ENCODE peak calls at places on chromosome 9, in six cellular contexts. One of them, this sample, is unnamed.

GRCh38 chr9:134364391-134365114 is 38.3 kb downstream of the RXRA start:
- DNase-seq in stimulated activated CD8-positive, alpha-beta memory T cell treated with anti-CD3 and anti-CD28 coated beads, Interleukin-12 subunit alpha, Interleukin-12 subunit beta, amount 100 ng/mL, for 1 hour: no peak
- DNase-seq in Daoy: no peak
- DNase-seq in aorta: no peak
- DNase-seq in islet precursor cell: no peak
- DNase-seq in NCI-H2081: no peak
- DNase-seq in this sample: no peak

GRCh38 chr9:112507281-112507680 is 20.7 kb downstream of the KIAA1958 start:
- DNase-seq in stimulated activated CD8-positive, alpha-beta memory T cell treated with anti-CD3 and anti-CD28 coated beads, Interleukin-12 subunit alpha, Interleukin-12 subunit beta, amount 100 ng/mL, for 1 hour: no peak
- DNase-seq in Daoy: no peak
- DNase-seq in aorta: no peak
- DNase-seq in islet precursor cell: no peak
- DNase-seq in NCI-H2081: no peak
- DNase-seq in this sample: no peak

GRCh38 chr9:114057161-114057560 is 20.9 kb downstream of the AMBP start:
- DNase-seq in stimulated activated CD8-positive, alpha-beta memory T cell treated with anti-CD3 and anti-CD28 coated beads, Interleukin-12 subunit alpha, Interleukin-12 subunit beta, amount 100 ng/mL, for 1 hour: no peak
- DNase-seq in Daoy: no peak
- DNase-seq in aorta: no peak
- DNase-seq in islet precursor cell: peak
- DNase-seq in NCI-H2081: no peak
- DNase-seq in this sample: no peak

GRCh38 chr9:132698989-132699388 is 28.7 kb downstream of the GTF3C4 start:
- DNase-seq in stimulated activated CD8-positive, alpha-beta memory T cell treated with anti-CD3 and anti-CD28 coated beads, Interleukin-12 subunit alpha, Interleukin-12 subunit beta, amount 100 ng/mL, for 1 hour: no peak
- DNase-seq in Daoy: no peak
- DNase-seq in aorta: no peak
- DNase-seq in islet precursor cell: no peak
- DNase-seq in NCI-H2081: no peak
- DNase-seq in this sample: no peak

GRCh38 chr9:86021166-86021565 is 78.2 kb downstream of the GOLM1 start:
- DNase-seq in stimulated activated CD8-positive, alpha-beta memory T cell treated with anti-CD3 and anti-CD28 coated beads, Interleukin-12 subunit alpha, Interleukin-12 subunit beta, amount 100 ng/mL, for 1 hour: no peak
- DNase-seq in Daoy: no peak
- DNase-seq in aorta: no peak
- DNase-seq in islet precursor cell: no peak
- DNase-seq in NCI-H2081: no peak
- DNase-seq in this sample: no peak

GRCh38 chr9:105243935-105244273 is 547 bp upstream of the SLC44A1 start:
- DNase-seq in stimulated activated CD8-positive, alpha-beta memory T cell treated with anti-CD3 and anti-CD28 coated beads, Interleukin-12 subunit alpha, Interleukin-12 subunit beta, amount 100 ng/mL, for 1 hour: no peak
- DNase-seq in Daoy: no peak
- DNase-seq in aorta: no peak
- DNase-seq in islet precursor cell: no peak
- DNase-seq in NCI-H2081: no peak
- DNase-seq in this sample: no peak

GRCh38 chr9:15423328-15423985 is 781 bp downstream of the SNAPC3 start:
- DNase-seq in stimulated activated CD8-positive, alpha-beta memory T cell treated with anti-CD3 and anti-CD28 coated beads, Interleukin-12 subunit alpha, Interleukin-12 subunit beta, amount 100 ng/mL, for 1 hour: no peak
- DNase-seq in Daoy: no peak
- DNase-seq in aorta: no peak
- DNase-seq in islet precursor cell: no peak
- DNase-seq in NCI-H2081: peak
- DNase-seq in this sample: no peak

GRCh38 chr9:100106616-100107015 is 7.6 kb downstream of the INVS start:
- DNase-seq in stimulated activated CD8-positive, alpha-beta memory T cell treated with anti-CD3 and anti-CD28 coated beads, Interleukin-12 subunit alpha, Interleukin-12 subunit beta, amount 100 ng/mL, for 1 hour: no peak
- DNase-seq in Daoy: no peak
- DNase-seq in aorta: no peak
- DNase-seq in islet precursor cell: no peak
- DNase-seq in NCI-H2081: no peak
- DNase-seq in this sample: no peak

GRCh38 chr9:6931913-6932312 is 174.1 kb downstream of the KDM4C start:
- DNase-seq in stimulated activated CD8-positive, alpha-beta memory T cell treated with anti-CD3 and anti-CD28 coated beads, Interleukin-12 subunit alpha, Interleukin-12 subunit beta, amount 100 ng/mL, for 1 hour: no peak
- DNase-seq in Daoy: peak
- DNase-seq in aorta: peak
- DNase-seq in islet precursor cell: peak
- DNase-seq in NCI-H2081: no peak
- DNase-seq in this sample: no peak

GRCh38 chr9:15231788-15232635 is 75.0 kb downstream of the TTC39B start:
- DNase-seq in stimulated activated CD8-positive, alpha-beta memory T cell treated with anti-CD3 and anti-CD28 coated beads, Interleukin-12 subunit alpha, Interleukin-12 subunit beta, amount 100 ng/mL, for 1 hour: no peak
- DNase-seq in Daoy: no peak
- DNase-seq in aorta: no peak
- DNase-seq in islet precursor cell: peak
- DNase-seq in NCI-H2081: peak
- DNase-seq in this sample: no peak

GRCh38 chr9:38145526-38146053 is 76.6 kb upstream of the SHB start:
- DNase-seq in stimulated activated CD8-positive, alpha-beta memory T cell treated with anti-CD3 and anti-CD28 coated beads, Interleukin-12 subunit alpha, Interleukin-12 subunit beta, amount 100 ng/mL, for 1 hour: no peak
- DNase-seq in Daoy: no peak
- DNase-seq in aorta: no peak
- DNase-seq in islet precursor cell: peak
- DNase-seq in NCI-H2081: no peak
- DNase-seq in this sample: no peak

GRCh38 chr9:97758334-97758916 is 61.3 kb upstream of the XPA start:
- DNase-seq in stimulated activated CD8-positive, alpha-beta memory T cell treated with anti-CD3 and anti-CD28 coated beads, Interleukin-12 subunit alpha, Interleukin-12 subunit beta, amount 100 ng/mL, for 1 hour: no peak
- DNase-seq in Daoy: peak
- DNase-seq in aorta: no peak
- DNase-seq in islet precursor cell: no peak
- DNase-seq in NCI-H2081: no peak
- DNase-seq in this sample: no peak

GRCh38 chr9:120578614-120579013 is 1.4 kb downstream of the CDK5RAP2 start:
- DNase-seq in stimulated activated CD8-positive, alpha-beta memory T cell treated with anti-CD3 and anti-CD28 coated beads, Interleukin-12 subunit alpha, Interleukin-12 subunit beta, amount 100 ng/mL, for 1 hour: no peak
- DNase-seq in Daoy: no peak
- DNase-seq in aorta: no peak
- DNase-seq in islet precursor cell: no peak
- DNase-seq in NCI-H2081: peak
- DNase-seq in this sample: no peak

GRCh38 chr9:35923927-35924763 is 14.9 kb downstream of the SPAAR start:
- DNase-seq in stimulated activated CD8-positive, alpha-beta memory T cell treated with anti-CD3 and anti-CD28 coated beads, Interleukin-12 subunit alpha, Interleukin-12 subunit beta, amount 100 ng/mL, for 1 hour: no peak
- DNase-seq in Daoy: peak
- DNase-seq in aorta: no peak
- DNase-seq in islet precursor cell: peak
- DNase-seq in NCI-H2081: no peak
- DNase-seq in this sample: no peak

GRCh38 chr9:96217756-96218693 is 84.0 kb downstream of the HSD17B3 start:
- DNase-seq in stimulated activated CD8-positive, alpha-beta memory T cell treated with anti-CD3 and anti-CD28 coated beads, Interleukin-12 subunit alpha, Interleukin-12 subunit beta, amount 100 ng/mL, for 1 hour: peak
- DNase-seq in Daoy: peak
- DNase-seq in aorta: peak
- DNase-seq in islet precursor cell: peak
- DNase-seq in NCI-H2081: peak
- DNase-seq in this sample: peak

GRCh38 chr9:76896035-76896434 is 9.9 kb downstream of the PRUNE2 start:
- DNase-seq in stimulated activated CD8-positive, alpha-beta memory T cell treated with anti-CD3 and anti-CD28 coated beads, Interleukin-12 subunit alpha, Interleukin-12 subunit beta, amount 100 ng/mL, for 1 hour: no peak
- DNase-seq in Daoy: no peak
- DNase-seq in aorta: no peak
- DNase-seq in islet precursor cell: peak
- DNase-seq in NCI-H2081: no peak
- DNase-seq in this sample: no peak

GRCh38 chr9:107309271-107309670 is 26.2 kb downstream of the RAD23B start:
- DNase-seq in stimulated activated CD8-positive, alpha-beta memory T cell treated with anti-CD3 and anti-CD28 coated beads, Interleukin-12 subunit alpha, Interleukin-12 subunit beta, amount 100 ng/mL, for 1 hour: no peak
- DNase-seq in Daoy: no peak
- DNase-seq in aorta: no peak
- DNase-seq in islet precursor cell: no peak
- DNase-seq in NCI-H2081: no peak
- DNase-seq in this sample: no peak

GRCh38 chr9:33138768-33139167 is 28.4 kb downstream of the B4GALT1 start:
- DNase-seq in stimulated activated CD8-positive, alpha-beta memory T cell treated with anti-CD3 and anti-CD28 coated beads, Interleukin-12 subunit alpha, Interleukin-12 subunit beta, amount 100 ng/mL, for 1 hour: no peak
- DNase-seq in Daoy: no peak
- DNase-seq in aorta: no peak
- DNase-seq in islet precursor cell: peak
- DNase-seq in NCI-H2081: no peak
- DNase-seq in this sample: no peak

GRCh38 chr9:31137151-31137849 is 1247.1 kb upstream of the ACO1 start:
- DNase-seq in stimulated activated CD8-positive, alpha-beta memory T cell treated with anti-CD3 and anti-CD28 coated beads, Interleukin-12 subunit alpha, Interleukin-12 subunit beta, amount 100 ng/mL, for 1 hour: no peak
- DNase-seq in Daoy: peak
- DNase-seq in aorta: no peak
- DNase-seq in islet precursor cell: peak
- DNase-seq in NCI-H2081: no peak
- DNase-seq in this sample: no peak

GRCh38 chr9:96555567-96556386 is 63.9 kb downstream of the CDC14B start:
- DNase-seq in stimulated activated CD8-positive, alpha-beta memory T cell treated with anti-CD3 and anti-CD28 coated beads, Interleukin-12 subunit alpha, Interleukin-12 subunit beta, amount 100 ng/mL, for 1 hour: no peak
- DNase-seq in Daoy: peak
- DNase-seq in aorta: no peak
- DNase-seq in islet precursor cell: no peak
- DNase-seq in NCI-H2081: no peak
- DNase-seq in this sample: no peak

GRCh38 chr9:109640232-109641078 is 139.5 kb upstream of the PALM2AKAP2 start:
- DNase-seq in stimulated activated CD8-positive, alpha-beta memory T cell treated with anti-CD3 and anti-CD28 coated beads, Interleukin-12 subunit alpha, Interleukin-12 subunit beta, amount 100 ng/mL, for 1 hour: no peak
- DNase-seq in Daoy: peak
- DNase-seq in aorta: peak
- DNase-seq in islet precursor cell: peak
- DNase-seq in NCI-H2081: peak
- DNase-seq in this sample: peak

GRCh38 chr9:127803507-127804352 is 1.0 kb downstream of the FPGS start:
- DNase-seq in stimulated activated CD8-positive, alpha-beta memory T cell treated with anti-CD3 and anti-CD28 coated beads, Interleukin-12 subunit alpha, Interleukin-12 subunit beta, amount 100 ng/mL, for 1 hour: no peak
- DNase-seq in Daoy: peak
- DNase-seq in aorta: peak
- DNase-seq in islet precursor cell: no peak
- DNase-seq in NCI-H2081: peak
- DNase-seq in this sample: peak

GRCh38 chr9:135152608-135153337 is 65.3 kb downstream of the OLFM1 start:
- DNase-seq in stimulated activated CD8-positive, alpha-beta memory T cell treated with anti-CD3 and anti-CD28 coated beads, Interleukin-12 subunit alpha, Interleukin-12 subunit beta, amount 100 ng/mL, for 1 hour: no peak
- DNase-seq in Daoy: peak
- DNase-seq in aorta: no peak
- DNase-seq in islet precursor cell: peak
- DNase-seq in NCI-H2081: no peak
- DNase-seq in this sample: no peak

GRCh38 chr9:34097865-34098264 is 28.6 kb downstream of the DCAF12 start:
- DNase-seq in stimulated activated CD8-positive, alpha-beta memory T cell treated with anti-CD3 and anti-CD28 coated beads, Interleukin-12 subunit alpha, Interleukin-12 subunit beta, amount 100 ng/mL, for 1 hour: no peak
- DNase-seq in Daoy: no peak
- DNase-seq in aorta: no peak
- DNase-seq in islet precursor cell: no peak
- DNase-seq in NCI-H2081: no peak
- DNase-seq in this sample: no peak

GRCh38 chr9:1429328-1429727 is 379.2 kb downstream of the DMRT2 start:
- DNase-seq in stimulated activated CD8-positive, alpha-beta memory T cell treated with anti-CD3 and anti-CD28 coated beads, Interleukin-12 subunit alpha, Interleukin-12 subunit beta, amount 100 ng/mL, for 1 hour: no peak
- DNase-seq in Daoy: peak
- DNase-seq in aorta: no peak
- DNase-seq in islet precursor cell: no peak
- DNase-seq in NCI-H2081: no peak
- DNase-seq in this sample: no peak

GRCh38 chr9:122097679-122098315 is 4.7 kb upstream of the TTLL11 start:
- DNase-seq in stimulated activated CD8-positive, alpha-beta memory T cell treated with anti-CD3 and anti-CD28 coated beads, Interleukin-12 subunit alpha, Interleukin-12 subunit beta, amount 100 ng/mL, for 1 hour: no peak
- DNase-seq in Daoy: no peak
- DNase-seq in aorta: no peak
- DNase-seq in islet precursor cell: peak
- DNase-seq in NCI-H2081: no peak
- DNase-seq in this sample: no peak

GRCh38 chr9:127987103-127987614 is 6.4 kb upstream of the EEIG1 start:
- DNase-seq in stimulated activated CD8-positive, alpha-beta memory T cell treated with anti-CD3 and anti-CD28 coated beads, Interleukin-12 subunit alpha, Interleukin-12 subunit beta, amount 100 ng/mL, for 1 hour: no peak
- DNase-seq in Daoy: peak
- DNase-seq in aorta: no peak
- DNase-seq in islet precursor cell: no peak
- DNase-seq in NCI-H2081: no peak
- DNase-seq in this sample: no peak

GRCh38 chr9:114291886-114292590 is 30.9 kb upstream of the ORM1 start:
- DNase-seq in stimulated activated CD8-positive, alpha-beta memory T cell treated with anti-CD3 and anti-CD28 coated beads, Interleukin-12 subunit alpha, Interleukin-12 subunit beta, amount 100 ng/mL, for 1 hour: no peak
- DNase-seq in Daoy: no peak
- DNase-seq in aorta: peak
- DNase-seq in islet precursor cell: no peak
- DNase-seq in NCI-H2081: no peak
- DNase-seq in this sample: peak

GRCh38 chr9:95031711-95032461 is 285.6 kb downstream of the FANCC start:
- DNase-seq in stimulated activated CD8-positive, alpha-beta memory T cell treated with anti-CD3 and anti-CD28 coated beads, Interleukin-12 subunit alpha, Interleukin-12 subunit beta, amount 100 ng/mL, for 1 hour: no peak
- DNase-seq in Daoy: no peak
- DNase-seq in aorta: no peak
- DNase-seq in islet precursor cell: no peak
- DNase-seq in NCI-H2081: peak
- DNase-seq in this sample: no peak

GRCh38 chr9:38362912-38363588 is 29.5 kb upstream of the ALDH1B1 start:
- DNase-seq in stimulated activated CD8-positive, alpha-beta memory T cell treated with anti-CD3 and anti-CD28 coated beads, Interleukin-12 subunit alpha, Interleukin-12 subunit beta, amount 100 ng/mL, for 1 hour: no peak
- DNase-seq in Daoy: peak
- DNase-seq in aorta: no peak
- DNase-seq in islet precursor cell: no peak
- DNase-seq in NCI-H2081: peak
- DNase-seq in this sample: no peak

GRCh38 chr9:14051459-14051858 is 262.5 kb downstream of the NFIB start:
- DNase-seq in stimulated activated CD8-positive, alpha-beta memory T cell treated with anti-CD3 and anti-CD28 coated beads, Interleukin-12 subunit alpha, Interleukin-12 subunit beta, amount 100 ng/mL, for 1 hour: no peak
- DNase-seq in Daoy: no peak
- DNase-seq in aorta: no peak
- DNase-seq in islet precursor cell: no peak
- DNase-seq in NCI-H2081: no peak
- DNase-seq in this sample: no peak

GRCh38 chr9:76810377-76810957 is 46.2 kb downstream of the PCA3 start:
- DNase-seq in stimulated activated CD8-positive, alpha-beta memory T cell treated with anti-CD3 and anti-CD28 coated beads, Interleukin-12 subunit alpha, Interleukin-12 subunit beta, amount 100 ng/mL, for 1 hour: no peak
- DNase-seq in Daoy: peak
- DNase-seq in aorta: no peak
- DNase-seq in islet precursor cell: peak
- DNase-seq in NCI-H2081: peak
- DNase-seq in this sample: no peak

GRCh38 chr9:738209-738915 is 103.1 kb upstream of the DMRT1 start:
- DNase-seq in stimulated activated CD8-positive, alpha-beta memory T cell treated with anti-CD3 and anti-CD28 coated beads, Interleukin-12 subunit alpha, Interleukin-12 subunit beta, amount 100 ng/mL, for 1 hour: no peak
- DNase-seq in Daoy: peak
- DNase-seq in aorta: peak
- DNase-seq in islet precursor cell: peak
- DNase-seq in NCI-H2081: no peak
- DNase-seq in this sample: peak

GRCh38 chr9:95133351-95133724 is 184.2 kb downstream of the FANCC start:
- DNase-seq in stimulated activated CD8-positive, alpha-beta memory T cell treated with anti-CD3 and anti-CD28 coated beads, Interleukin-12 subunit alpha, Interleukin-12 subunit beta, amount 100 ng/mL, for 1 hour: no peak
- DNase-seq in Daoy: no peak
- DNase-seq in aorta: no peak
- DNase-seq in islet precursor cell: no peak
- DNase-seq in NCI-H2081: no peak
- DNase-seq in this sample: no peak

GRCh38 chr9:136151214-136151804 is 32.6 kb upstream of the TMEM250 start:
- DNase-seq in stimulated activated CD8-positive, alpha-beta memory T cell treated with anti-CD3 and anti-CD28 coated beads, Interleukin-12 subunit alpha, Interleukin-12 subunit beta, amount 100 ng/mL, for 1 hour: no peak
- DNase-seq in Daoy: no peak
- DNase-seq in aorta: no peak
- DNase-seq in islet precursor cell: no peak
- DNase-seq in NCI-H2081: no peak
- DNase-seq in this sample: no peak

GRCh38 chr9:70046274-70047070 is 2.8 kb downstream of the MAMDC2 start:
- DNase-seq in stimulated activated CD8-positive, alpha-beta memory T cell treated with anti-CD3 and anti-CD28 coated beads, Interleukin-12 subunit alpha, Interleukin-12 subunit beta, amount 100 ng/mL, for 1 hour: no peak
- DNase-seq in Daoy: peak
- DNase-seq in aorta: no peak
- DNase-seq in islet precursor cell: peak
- DNase-seq in NCI-H2081: peak
- DNase-seq in this sample: peak

GRCh38 chr9:129761293-129761900 is 8.6 kb upstream of the PTGES start:
- DNase-seq in stimulated activated CD8-positive, alpha-beta memory T cell treated with anti-CD3 and anti-CD28 coated beads, Interleukin-12 subunit alpha, Interleukin-12 subunit beta, amount 100 ng/mL, for 1 hour: no peak
- DNase-seq in Daoy: no peak
- DNase-seq in aorta: no peak
- DNase-seq in islet precursor cell: peak
- DNase-seq in NCI-H2081: no peak
- DNase-seq in this sample: peak